ENCODE peak calls at places on chromosomes 13 and 19, in eight cellular contexts. One of them, this sample, is unnamed. For H3K36me3, the result is how much of the 10 kb centered on the place peaks cover.

GRCh38 chr13:32423592-32423991 is 4.3 kb downstream of the N4BP2L1 start:
- DNase-seq in kidney epithelial cell: no peak
- DNase-seq in Karpas-422: no peak
- DNase-seq in SJCRH30: no peak
- DNase-seq in CD8-positive, alpha-beta T cell: no peak
- DNase-seq in mesendoderm: no peak
- DNase-seq in body of pancreas: no peak
- DNase-seq in GM23248: no peak
- DNase-seq in this sample: no peak

GRCh38 chr19:33373701-33374405 is at the start of gene CEBPG:
- DNase-seq in kidney epithelial cell: no peak
- DNase-seq in Karpas-422: peak
- DNase-seq in SJCRH30: peak
- DNase-seq in CD8-positive, alpha-beta T cell: peak
- DNase-seq in mesendoderm: no peak
- DNase-seq in body of pancreas: peak
- DNase-seq in GM23248: peak
- DNase-seq in this sample: peak

GRCh38 chr13:40190656-40191100 is 475.8 kb downstream of the FOXO1 start:
- DNase-seq in kidney epithelial cell: peak
- DNase-seq in Karpas-422: peak
- DNase-seq in SJCRH30: peak
- DNase-seq in CD8-positive, alpha-beta T cell: peak
- DNase-seq in mesendoderm: peak
- DNase-seq in body of pancreas: peak
- DNase-seq in GM23248: peak
- DNase-seq in this sample: peak

GRCh38 chr19:19661675-19662251 is 1.7 kb downstream of the ATP13A1 start:
- DNase-seq in kidney epithelial cell: no peak
- DNase-seq in Karpas-422: peak
- DNase-seq in SJCRH30: peak
- DNase-seq in CD8-positive, alpha-beta T cell: peak
- DNase-seq in mesendoderm: peak
- DNase-seq in body of pancreas: no peak
- DNase-seq in GM23248: peak
- DNase-seq in this sample: peak

GRCh38 chr13:48265217-48265815 is 32.3 kb downstream of the ITM2B start:
- DNase-seq in kidney epithelial cell: no peak
- DNase-seq in Karpas-422: no peak
- DNase-seq in SJCRH30: no peak
- DNase-seq in CD8-positive, alpha-beta T cell: no peak
- DNase-seq in mesendoderm: no peak
- DNase-seq in body of pancreas: no peak
- DNase-seq in GM23248: no peak
- DNase-seq in this sample: no peak

GRCh38 chr13:60410299-60410698 is 13.3 kb downstream of the TDRD3 start:
- DNase-seq in kidney epithelial cell: no peak
- DNase-seq in Karpas-422: no peak
- DNase-seq in SJCRH30: no peak
- DNase-seq in CD8-positive, alpha-beta T cell: no peak
- DNase-seq in mesendoderm: no peak
- DNase-seq in body of pancreas: no peak
- DNase-seq in GM23248: no peak
- DNase-seq in this sample: no peak

GRCh38 chr19:29658221-29658991 is 6.9 kb upstream of the PLEKHF1 start:
- DNase-seq in kidney epithelial cell: no peak
- DNase-seq in Karpas-422: no peak
- DNase-seq in SJCRH30: no peak
- DNase-seq in CD8-positive, alpha-beta T cell: no peak
- DNase-seq in mesendoderm: no peak
- DNase-seq in body of pancreas: no peak
- DNase-seq in GM23248: peak
- DNase-seq in this sample: no peak

GRCh38 chr13:113786262-113786841 is 27.3 kb downstream of the TMEM255B start:
- DNase-seq in kidney epithelial cell: no peak
- DNase-seq in Karpas-422: no peak
- DNase-seq in SJCRH30: no peak
- DNase-seq in CD8-positive, alpha-beta T cell: peak
- DNase-seq in mesendoderm: no peak
- DNase-seq in body of pancreas: no peak
- DNase-seq in GM23248: peak
- DNase-seq in this sample: no peak

GRCh38 chr19:57317503-57317902 is 2.8 kb upstream of the ZNF543 start:
- DNase-seq in kidney epithelial cell: no peak
- DNase-seq in Karpas-422: no peak
- DNase-seq in SJCRH30: no peak
- DNase-seq in CD8-positive, alpha-beta T cell: no peak
- DNase-seq in mesendoderm: no peak
- DNase-seq in body of pancreas: no peak
- DNase-seq in GM23248: peak
- DNase-seq in this sample: peak

GRCh38 chr19:45560038-45560437 is 24.6 kb downstream of the OPA3 start:
- DNase-seq in kidney epithelial cell: no peak
- DNase-seq in Karpas-422: no peak
- DNase-seq in SJCRH30: no peak
- DNase-seq in CD8-positive, alpha-beta T cell: no peak
- DNase-seq in mesendoderm: no peak
- DNase-seq in body of pancreas: no peak
- DNase-seq in GM23248: no peak
- DNase-seq in this sample: no peak

GRCh38 chr13:46487748-46488147 is 65.2 kb upstream of the LRCH1 start:
- DNase-seq in kidney epithelial cell: no peak
- DNase-seq in Karpas-422: no peak
- DNase-seq in SJCRH30: no peak
- DNase-seq in CD8-positive, alpha-beta T cell: no peak
- DNase-seq in mesendoderm: no peak
- DNase-seq in body of pancreas: no peak
- DNase-seq in GM23248: no peak
- DNase-seq in this sample: no peak

GRCh38 chr19:15463865-15464371 is 426 bp downstream of the RASAL3 start:
- DNase-seq in kidney epithelial cell: no peak
- DNase-seq in Karpas-422: peak
- DNase-seq in SJCRH30: no peak
- DNase-seq in CD8-positive, alpha-beta T cell: peak
- DNase-seq in mesendoderm: no peak
- DNase-seq in body of pancreas: no peak
- DNase-seq in GM23248: no peak
- DNase-seq in this sample: no peak

GRCh38 chr13:113584870-113585671 is 518 bp downstream of the TFDP1 start:
- DNase-seq in kidney epithelial cell: no peak
- DNase-seq in Karpas-422: peak
- DNase-seq in SJCRH30: peak
- DNase-seq in CD8-positive, alpha-beta T cell: no peak
- DNase-seq in mesendoderm: peak
- DNase-seq in body of pancreas: no peak
- DNase-seq in GM23248: peak
- DNase-seq in this sample: peak

GRCh38 chr13:26342898-26343297 is 89.0 kb downstream of the CDK8 start:
- DNase-seq in kidney epithelial cell: no peak
- DNase-seq in Karpas-422: no peak
- DNase-seq in SJCRH30: no peak
- DNase-seq in CD8-positive, alpha-beta T cell: no peak
- DNase-seq in mesendoderm: peak
- DNase-seq in body of pancreas: no peak
- DNase-seq in GM23248: no peak
- DNase-seq in this sample: no peak

GRCh38 chr19:13807421-13808021 is 12.3 kb downstream of the ZSWIM4 start:
- DNase-seq in kidney epithelial cell: no peak
- DNase-seq in Karpas-422: no peak
- DNase-seq in SJCRH30: no peak
- DNase-seq in CD8-positive, alpha-beta T cell: no peak
- DNase-seq in mesendoderm: no peak
- DNase-seq in body of pancreas: no peak
- DNase-seq in GM23248: no peak
- DNase-seq in this sample: no peak
- H3K36me3 ChIP-seq in kidney epithelial cell: under half
- H3K36me3 ChIP-seq in Karpas-422: under half
- H3K36me3 ChIP-seq in SJCRH30: half or more
- H3K36me3 ChIP-seq in CD8-positive, alpha-beta T cell: under half
- H3K36me3 ChIP-seq in mesendoderm: under half
- H3K36me3 ChIP-seq in body of pancreas: under half
- H3K36me3 ChIP-seq in GM23248: under half
- H3K36me3 ChIP-seq in this sample: under half

GRCh38 chr19:2766594-2767372 is 16.3 kb downstream of the SGTA start:
- DNase-seq in kidney epithelial cell: no peak
- DNase-seq in Karpas-422: no peak
- DNase-seq in SJCRH30: no peak
- DNase-seq in CD8-positive, alpha-beta T cell: no peak
- DNase-seq in mesendoderm: no peak
- DNase-seq in body of pancreas: no peak
- DNase-seq in GM23248: no peak
- DNase-seq in this sample: no peak
- H3K36me3 ChIP-seq in kidney epithelial cell: under half
- H3K36me3 ChIP-seq in Karpas-422: under half
- H3K36me3 ChIP-seq in SJCRH30: under half
- H3K36me3 ChIP-seq in CD8-positive, alpha-beta T cell: under half
- H3K36me3 ChIP-seq in mesendoderm: under half
- H3K36me3 ChIP-seq in body of pancreas: under half
- H3K36me3 ChIP-seq in GM23248: under half
- H3K36me3 ChIP-seq in this sample: under half

GRCh38 chr13:110211046-110211445 is 95.9 kb downstream of the COL4A1 start:
- DNase-seq in kidney epithelial cell: no peak
- DNase-seq in Karpas-422: no peak
- DNase-seq in SJCRH30: no peak
- DNase-seq in CD8-positive, alpha-beta T cell: no peak
- DNase-seq in mesendoderm: no peak
- DNase-seq in body of pancreas: no peak
- DNase-seq in GM23248: no peak
- DNase-seq in this sample: no peak
- H3K36me3 ChIP-seq in kidney epithelial cell: under half
- H3K36me3 ChIP-seq in Karpas-422: under half
- H3K36me3 ChIP-seq in SJCRH30: under half
- H3K36me3 ChIP-seq in CD8-positive, alpha-beta T cell: under half
- H3K36me3 ChIP-seq in mesendoderm: under half
- H3K36me3 ChIP-seq in body of pancreas: under half
- H3K36me3 ChIP-seq in GM23248: under half
- H3K36me3 ChIP-seq in this sample: under half

GRCh38 chr19:16654151-16654550 is 5.8 kb downstream of the SMIM7 start:
- DNase-seq in kidney epithelial cell: no peak
- DNase-seq in Karpas-422: no peak
- DNase-seq in SJCRH30: peak
- DNase-seq in CD8-positive, alpha-beta T cell: no peak
- DNase-seq in mesendoderm: peak
- DNase-seq in body of pancreas: no peak
- DNase-seq in GM23248: no peak
- DNase-seq in this sample: no peak

GRCh38 chr19:16645140-16645539 is 14.8 kb downstream of the SMIM7 start:
- DNase-seq in kidney epithelial cell: no peak
- DNase-seq in Karpas-422: no peak
- DNase-seq in SJCRH30: no peak
- DNase-seq in CD8-positive, alpha-beta T cell: no peak
- DNase-seq in mesendoderm: no peak
- DNase-seq in body of pancreas: no peak
- DNase-seq in GM23248: no peak
- DNase-seq in this sample: no peak

GRCh38 chr19:16650821-16651220 is 9.1 kb downstream of the SMIM7 start:
- DNase-seq in kidney epithelial cell: no peak
- DNase-seq in Karpas-422: no peak
- DNase-seq in SJCRH30: no peak
- DNase-seq in CD8-positive, alpha-beta T cell: no peak
- DNase-seq in mesendoderm: no peak
- DNase-seq in body of pancreas: no peak
- DNase-seq in GM23248: no peak
- DNase-seq in this sample: no peak

GRCh38 chr19:16654621-16655020 is 5.3 kb downstream of the SMIM7 start:
- DNase-seq in kidney epithelial cell: no peak
- DNase-seq in Karpas-422: peak
- DNase-seq in SJCRH30: no peak
- DNase-seq in CD8-positive, alpha-beta T cell: no peak
- DNase-seq in mesendoderm: no peak
- DNase-seq in body of pancreas: no peak
- DNase-seq in GM23248: no peak
- DNase-seq in this sample: no peak

DNA sequence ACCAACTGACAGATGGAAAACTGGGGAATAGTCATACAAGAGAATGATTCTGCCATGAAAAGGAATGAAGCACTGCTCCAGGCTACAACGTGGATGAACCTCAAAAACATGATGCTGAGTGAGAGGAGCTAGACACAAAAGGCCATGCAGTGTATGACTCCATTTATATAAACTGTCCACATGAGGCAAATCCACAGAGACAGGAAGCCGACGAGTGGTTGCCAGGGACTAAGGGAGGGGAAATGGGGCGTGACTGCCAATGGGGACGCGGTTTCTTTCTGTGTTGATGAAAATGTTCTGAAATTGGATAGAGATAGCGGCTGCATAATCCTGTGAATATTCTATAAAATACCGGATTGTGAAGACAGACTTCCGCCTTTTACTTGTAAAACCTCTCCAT is 10.2 kb downstream of the SMIM7 start:
- DNase-seq in kidney epithelial cell: no peak
- DNase-seq in Karpas-422: no peak
- DNase-seq in SJCRH30: no peak
- DNase-seq in CD8-positive, alpha-beta T cell: no peak
- DNase-seq in mesendoderm: no peak
- DNase-seq in body of pancreas: no peak
- DNase-seq in GM23248: peak
- DNase-seq in this sample: no peak
- H3K36me3 ChIP-seq in kidney epithelial cell: under half
- H3K36me3 ChIP-seq in Karpas-422: half or more
- H3K36me3 ChIP-seq in SJCRH30: half or more
- H3K36me3 ChIP-seq in CD8-positive, alpha-beta T cell: half or more
- H3K36me3 ChIP-seq in mesendoderm: under half
- H3K36me3 ChIP-seq in body of pancreas: under half
- H3K36me3 ChIP-seq in GM23248: under half
- H3K36me3 ChIP-seq in this sample: under half

DNA sequence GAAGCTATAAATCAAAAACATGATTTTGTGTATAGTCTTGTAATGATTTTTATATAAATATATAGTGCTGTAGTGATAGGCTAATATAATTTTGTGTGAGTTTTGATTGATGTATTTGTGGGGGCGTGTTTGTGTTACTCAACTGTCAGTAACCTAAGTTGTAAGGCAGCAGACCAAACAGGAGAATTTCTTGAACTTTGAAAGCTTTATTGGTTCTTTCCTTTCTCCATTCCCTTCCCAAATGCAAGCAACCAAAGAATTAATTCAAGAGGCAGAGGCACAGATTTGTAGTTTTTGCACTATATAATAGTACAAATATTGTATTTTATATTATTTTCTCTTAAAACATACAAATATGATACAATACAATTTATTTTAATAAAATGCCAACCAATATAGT is 109.6 kb downstream of the FLT1 start:
- DNase-seq in kidney epithelial cell: no peak
- DNase-seq in Karpas-422: no peak
- DNase-seq in SJCRH30: no peak
- DNase-seq in CD8-positive, alpha-beta T cell: no peak
- DNase-seq in mesendoderm: no peak
- DNase-seq in body of pancreas: no peak
- DNase-seq in GM23248: no peak
- DNase-seq in this sample: no peak
- H3K36me3 ChIP-seq in kidney epithelial cell: under half
- H3K36me3 ChIP-seq in Karpas-422: under half
- H3K36me3 ChIP-seq in SJCRH30: under half
- H3K36me3 ChIP-seq in CD8-positive, alpha-beta T cell: under half
- H3K36me3 ChIP-seq in mesendoderm: under half
- H3K36me3 ChIP-seq in body of pancreas: under half
- H3K36me3 ChIP-seq in GM23248: under half
- H3K36me3 ChIP-seq in this sample: under half

DNA sequence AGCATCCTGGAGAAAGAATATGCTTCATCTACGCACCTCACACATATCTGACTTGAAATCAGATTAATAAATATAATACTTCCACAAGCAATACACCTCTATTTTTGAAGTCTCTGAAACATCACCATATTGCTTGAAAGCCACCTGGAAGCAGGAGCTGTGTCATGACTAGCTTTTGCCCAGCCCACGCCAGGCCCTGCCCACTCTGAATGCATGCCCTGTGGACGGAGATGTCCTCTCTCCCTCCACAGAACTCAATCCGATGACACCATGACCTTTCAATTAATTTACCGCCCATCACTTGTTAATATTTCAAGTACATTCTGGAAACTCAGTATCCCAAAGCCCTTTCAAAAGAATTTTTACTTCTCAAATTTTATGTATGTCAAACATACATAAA is 108.0 kb downstream of the TBC1D4 start:
- DNase-seq in kidney epithelial cell: no peak
- DNase-seq in Karpas-422: no peak
- DNase-seq in SJCRH30: no peak
- DNase-seq in CD8-positive, alpha-beta T cell: no peak
- DNase-seq in mesendoderm: no peak
- DNase-seq in body of pancreas: no peak
- DNase-seq in GM23248: no peak
- DNase-seq in this sample: no peak
- H3K36me3 ChIP-seq in kidney epithelial cell: under half
- H3K36me3 ChIP-seq in Karpas-422: under half
- H3K36me3 ChIP-seq in SJCRH30: under half
- H3K36me3 ChIP-seq in CD8-positive, alpha-beta T cell: under half
- H3K36me3 ChIP-seq in mesendoderm: under half
- H3K36me3 ChIP-seq in body of pancreas: under half
- H3K36me3 ChIP-seq in GM23248: under half
- H3K36me3 ChIP-seq in this sample: under half

This sample was measured in neural progenitor cell.